ENCODE peak calls at places on chromosomes 7 and 10, in eight cellular contexts. M, V, W, X, I, C, N and O are unnamed samples.
A peak's percentile ranks its signal among the peaks of the same experiment; 100 is the strongest.

GRCh38 chr7:130148561-130148960 is 56.6 kb downstream of the TMEM209 start:
- DNase-seq in M (no peak), I (no peak), V (no peak), X (no peak), W (no peak), N (no peak), C (no peak), O (peak; percentile 46)

GRCh38 chr10:128914681-128915080 is 552.4 kb upstream of the MGMT start:
- DNase-seq in W (no peak), N (no peak), V (no peak), C (no peak), I (no peak), M (no peak), X (no peak), O (no peak)

GRCh38 chr7:77566421-77566820 is 29.3 kb downstream of the PTPN12 start:
- DNase-seq in C (no peak), W (no peak), N (no peak), X (no peak), V (no peak), M (no peak), I (no peak), O (no peak)

GRCh38 chr7:66070222-66070621 is 5.4 kb upstream of the ASL start:
- DNase-seq in C (no peak), I (no peak), N (no peak), M (no peak), X (no peak), V (no peak), W (no peak), O (no peak)

GRCh38 chr10:5616871-5617270 is 49.5 kb downstream of the ASB13 start:
- DNase-seq in X (no peak), C (no peak), I (no peak), W (no peak), N (no peak), M (no peak), V (no peak), O (no peak)

GRCh38 chr7:31938650-31939049 is 131.6 kb downstream of the PDE1C start:
- DNase-seq in I (no peak), C (no peak), N (no peak), M (peak; percentile 71), W (no peak), V (no peak), X (no peak), O (peak; percentile 45)

GRCh38 chr7:72453436-72453835 is 41.3 kb upstream of the CALN1 start:
- DNase-seq in C (no peak), X (no peak), V (no peak), M (no peak), I (no peak), W (no peak), N (no peak), O (no peak)

GRCh38 chr7:148547946-148548345 is 42.6 kb upstream of the C7orf33 start:
- DNase-seq in M (no peak), C (no peak), W (no peak), V (no peak), X (no peak), N (no peak), I (no peak), O (no peak)

GRCh38 chr7:157480651-157481050 is 143.8 kb downstream of the DNAJB6 start:
- DNase-seq in I (no peak), M (no peak), C (no peak), V (no peak), N (no peak), X (no peak), W (no peak), O (no peak)

GRCh38 chr10:43176271-43176670 is 38.0 kb downstream of the CSGALNACT2 start:
- DNase-seq in N (no peak), M (no peak), X (no peak), V (no peak), I (no peak), W (no peak), C (no peak), O (no peak)

GRCh38 chr7:100053201-100053600 is 3.6 kb downstream of the ZSCAN21 start:
- DNase-seq in X (peak; percentile 62), W (peak; percentile 57), I (peak; percentile 81), V (peak; percentile 63), M (peak; percentile 64), N (no peak), C (no peak), O (peak; percentile 86)

GRCh38 chr7:73839743-73840714 is 2.3 kb downstream of the METTL27 start:
- DNase-seq in W (no peak), V (no peak), I (no peak), M (peak; percentile 76), X (peak; percentile 72), N (no peak), C (no peak), O (no peak)

GRCh38 chr10:49270565-49270964 is 28.4 kb upstream of the C10orf71 start:
- DNase-seq in I (no peak), N (no peak), M (no peak), X (no peak), V (no peak), W (no peak), C (no peak), O (no peak)

GRCh38 chr10:20013991-20014750 is 197.9 kb downstream of the PLXDC2 start:
- DNase-seq in X (no peak), M (no peak), I (no peak), W (no peak), V (no peak), N (no peak), C (no peak), O (no peak)

GRCh38 chr7:44979481-44980392 is 922 bp upstream of the MYO1G start:
- DNase-seq in C (no peak), V (no peak), W (no peak), I (no peak), N (no peak), M (no peak), X (no peak), O (no peak)

GRCh38 chr7:130272456-130273080 is 5.9 kb downstream of the CPA2 start:
- DNase-seq in V (no peak), M (no peak), I (no peak), C (no peak), X (no peak), W (no peak), N (no peak), O (no peak)

GRCh38 chr10:413662-414071 is 275.8 kb downstream of the DIP2C start:
- DNase-seq in V (no peak), M (no peak), N (no peak), W (no peak), X (no peak), C (no peak), I (no peak), O (no peak)

GRCh38 chr10:97508342-97508741 is 9.6 kb downstream of the UBTD1 start:
- DNase-seq in C (no peak), N (no peak), I (no peak), M (no peak), X (no peak), V (no peak), W (no peak), O (peak; percentile 72)

GRCh38 chr7:105787071-105787470 is 89.3 kb downstream of the ATXN7L1 start:
- DNase-seq in N (no peak), I (no peak), V (no peak), C (no peak), W (no peak), M (no peak), X (no peak), O (no peak)

DNA sequence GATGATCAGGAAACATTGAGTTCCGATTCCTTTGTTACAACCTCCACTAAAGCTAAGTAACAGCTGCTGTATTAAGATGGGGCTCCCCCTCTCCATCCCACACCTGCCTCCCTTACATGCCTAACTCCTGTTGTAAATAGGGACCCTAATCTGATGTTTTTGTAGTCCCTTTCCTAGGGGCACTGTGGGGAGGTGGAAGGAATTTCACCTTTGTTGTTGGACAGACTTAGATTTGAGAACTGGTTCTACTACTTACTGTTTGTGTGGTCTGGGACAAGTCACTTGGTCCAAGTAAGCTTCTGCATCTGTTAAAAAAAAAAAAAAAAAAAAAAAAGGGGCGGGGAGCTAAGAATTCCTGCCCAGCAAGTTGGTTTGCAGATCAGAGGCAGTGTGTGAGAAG is 42.6 kb downstream of the KIAA1217 start:
- DNase-seq in V (no peak), I (no peak), N (peak; percentile 19), C (no peak), M (no peak), W (no peak), X (no peak), O (no peak)
- TF ChIP-seq RAD21 in V (no peak), I (no peak), N (no peak), C (no peak), M (no peak), W (no peak), X (no peak), O (no peak)

GRCh38 chr7:101690061-101690460 is 61.0 kb upstream of the MYL10 start:
- DNase-seq in N (no peak), I (no peak), C (no peak), X (no peak), V (no peak), W (no peak), M (no peak), O (no peak)
- TF ChIP-seq RAD21 in N (no peak), I (no peak), C (no peak), X (no peak), V (no peak), W (no peak), M (no peak), O (no peak)

GRCh38 chr7:1542841-1543747 is 12.6 kb downstream of the MAFK start:
- DNase-seq in M (no peak), W (no peak), V (no peak), X (no peak), C (no peak), N (no peak), I (no peak), O (no peak)
- TF ChIP-seq RAD21 in M (no peak), W (no peak), V (no peak), X (no peak), C (no peak), N (no peak), I (no peak), O (no peak)

GRCh38 chr10:17115683-17116082 is 13.9 kb downstream of the CUBN start:
- DNase-seq in C (no peak), V (peak; percentile 43), I (no peak), X (no peak), M (peak; percentile 50), N (no peak), W (peak; percentile 18), O (peak; percentile 51)
- TF ChIP-seq RAD21 in C (no peak), V (peak; percentile 16), I (no peak), X (no peak), M (peak; percentile 22), N (no peak), W (no peak), O (no peak)

DNA sequence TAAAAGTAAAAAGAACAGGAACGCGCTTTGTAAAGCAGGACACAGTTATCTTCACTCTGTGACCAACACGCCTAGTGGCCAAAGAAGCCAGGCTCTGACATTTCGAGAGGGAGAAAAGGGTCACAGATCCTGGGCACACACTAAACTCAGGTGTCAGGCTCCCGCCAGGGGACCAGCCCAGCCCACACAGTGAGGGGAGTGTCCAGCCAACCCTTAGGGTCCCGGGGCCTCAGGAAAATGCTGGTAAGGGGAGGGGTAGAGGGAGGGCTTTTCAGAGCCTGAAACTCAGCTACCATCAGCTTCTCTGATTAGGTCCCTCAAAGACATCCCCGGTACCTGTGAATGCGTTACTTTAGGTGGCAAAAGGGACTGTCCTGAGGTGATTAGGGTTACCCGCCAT is 16.6 kb downstream of the ANXA11 start:
- DNase-seq in M (no peak), W (no peak), I (no peak), X (no peak), C (no peak), V (no peak), N (no peak), O (no peak)
- TF ChIP-seq RAD21 in M (no peak), W (no peak), I (no peak), X (no peak), C (no peak), V (no peak), N (no peak), O (no peak)

GRCh38 chr7:13198741-13199140 is 511.3 kb downstream of the ARL4A start:
- DNase-seq in I (no peak), C (no peak), X (no peak), V (no peak), W (no peak), M (no peak), N (no peak), O (peak; percentile 31)
- TF ChIP-seq RAD21 in I (no peak), C (no peak), X (no peak), V (no peak), W (no peak), M (no peak), N (no peak), O (no peak)